ENCODE peak calls at places on chromosomes 2 and 18, in nine cellular contexts. U, K, J, X, O, N, Y, T and Z are unnamed samples. For H3K9me3, the result is how much of the 10 kb centered on the place peaks cover.

GRCh38 chr2:39528701-39529100 is 91.6 kb upstream of the MAP4K3 start:
- DNase-seq in T (no peak), O (no peak), X (no peak), U (no peak), N (no peak), K (no peak), J (no peak), Y (no peak), Z (no peak)

GRCh38 chr2:215652432-215652831 is 216.6 kb upstream of the FN1 start:
- DNase-seq in U (no peak), Y (no peak), K (no peak), X (no peak), J (no peak), T (no peak), N (no peak), O (no peak), Z (no peak)

GRCh38 chr2:212777020-212777491 is 238.5 kb upstream of the ERBB4 start:
- DNase-seq in U (no peak), Y (no peak), O (no peak), K (peak), X (no peak), T (no peak), J (no peak), N (no peak), Z (no peak)

GRCh38 chr2:75379811-75380210 is 180.5 kb upstream of the TACR1 start:
- DNase-seq in T (no peak), N (no peak), O (no peak), U (no peak), X (no peak), Y (no peak), J (no peak), K (peak), Z (no peak)

GRCh38 chr2:130391058-130391871 is 35.4 kb downstream of the PTPN18 start:
- DNase-seq in T (peak), Y (peak), X (no peak), K (peak), O (peak), J (peak), N (peak), U (peak), Z (peak)

GRCh38 chr2:205885492-205886099 is 200.4 kb downstream of the INO80D start:
- DNase-seq in X (peak), N (peak), T (peak), Y (no peak), U (peak), J (peak), O (peak), K (peak), Z (peak)

GRCh38 chr2:169799555-169799954 is 884 bp downstream of the SSB start:
- DNase-seq in K (no peak), X (no peak), Y (no peak), J (no peak), T (no peak), N (no peak), O (no peak), U (no peak), Z (no peak)

GRCh38 chr2:204691911-204692510 is 146.7 kb downstream of the PARD3B start:
- DNase-seq in J (peak), O (peak), Y (no peak), N (peak), X (no peak), U (peak), K (peak), T (peak), Z (no peak)

GRCh38 chr18:43692291-43692690 is 415.0 kb upstream of the SYT4 start:
- DNase-seq in U (no peak), J (no peak), N (no peak), O (no peak), K (no peak), X (no peak), T (no peak), Y (no peak), Z (no peak)

GRCh38 chr2:98859323-98859722 is 76.7 kb downstream of the CRACDL start:
- DNase-seq in U (no peak), T (no peak), O (no peak), K (no peak), X (no peak), Y (no peak), N (no peak), J (no peak), Z (no peak)
- H3K9me3 ChIP-seq in U (under half), T (under half), O (half or more), K (under half), X (under half), Y (under half), N (under half), J (under half), Z (under half)

DNA sequence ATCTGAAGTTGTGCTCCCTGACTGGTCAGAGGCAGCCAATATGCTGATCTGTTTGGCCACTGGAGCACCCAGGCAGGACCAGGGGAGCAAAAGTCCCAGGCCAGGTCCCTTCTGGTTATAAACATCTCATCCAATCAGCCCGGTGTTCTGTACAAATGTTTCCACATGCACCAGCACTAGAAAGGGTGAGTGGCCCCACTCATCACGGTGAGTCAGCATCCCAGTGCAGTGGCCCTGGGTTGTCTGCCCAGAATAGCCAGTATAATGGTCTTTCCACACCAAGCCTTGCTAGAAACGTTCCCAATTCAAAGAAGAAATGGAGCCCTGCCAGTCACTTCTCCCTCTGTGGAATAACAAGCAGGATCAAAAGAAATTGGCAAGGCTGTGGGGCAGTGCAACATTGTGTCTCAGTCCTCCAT is 175.0 kb downstream of the SEPTIN10 start:
- DNase-seq in K (peak), T (no peak), J (no peak), X (no peak), Y (no peak), O (no peak), U (no peak), N (no peak), Z (no peak)
- H3K9me3 ChIP-seq in K (under half), T (under half), J (under half), X (under half), Y (under half), O (under half), U (under half), N (under half), Z (under half)

DNA sequence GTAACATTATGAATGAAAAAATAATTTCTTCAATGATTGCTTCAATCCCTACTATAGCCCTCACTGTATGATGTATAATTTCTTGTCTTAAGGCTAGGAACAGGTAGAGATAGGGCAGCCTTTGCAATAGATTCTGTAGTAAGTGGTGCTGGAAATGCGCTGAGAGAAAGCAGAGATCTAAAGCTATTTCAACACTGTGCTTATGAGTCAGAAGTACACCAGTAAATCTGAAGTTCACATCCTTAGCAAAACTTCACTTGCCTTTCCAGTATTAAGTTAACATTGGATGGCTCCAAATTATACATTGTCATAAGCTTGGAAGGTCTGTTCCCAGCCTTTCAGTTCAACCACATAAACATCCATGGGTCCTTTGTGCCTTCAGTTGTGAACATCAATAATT is 178.2 kb upstream of the EPHA4 start:
- DNase-seq in Y (no peak), T (no peak), N (no peak), O (no peak), K (no peak), J (no peak), X (no peak), U (no peak), Z (no peak)
- H3K9me3 ChIP-seq in Y (under half), T (under half), N (under half), O (under half), K (under half), J (under half), X (under half), U (under half), Z (under half)

GRCh38 chr18:76750269-76750668 is 72.1 kb upstream of the ZNF236 start:
- DNase-seq in Y (no peak), T (no peak), N (no peak), X (no peak), J (no peak), U (no peak), K (no peak), O (no peak), Z (no peak)
- H3K9me3 ChIP-seq in Y (under half), T (under half), N (under half), X (under half), J (half or more), U (under half), K (under half), O (under half), Z (under half)

DNA sequence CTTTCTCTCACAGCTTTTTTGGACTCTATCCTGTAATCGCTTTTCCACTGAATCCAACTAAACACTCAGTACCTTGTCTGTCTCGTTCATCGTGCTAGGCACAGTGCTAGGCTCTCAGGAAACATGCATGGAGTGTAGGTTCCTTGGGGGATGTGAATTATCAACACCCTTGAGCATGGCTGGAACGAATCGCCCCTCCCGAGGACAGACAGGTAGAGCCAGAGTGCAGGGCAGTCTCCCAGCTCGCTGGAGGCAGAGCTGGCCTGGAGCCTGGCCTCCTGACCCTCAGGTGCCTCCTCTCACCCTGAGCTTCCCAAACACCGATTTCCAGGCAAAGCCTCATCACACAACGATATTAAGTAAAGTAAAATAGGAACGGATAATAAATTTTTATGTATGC is 90.4 kb downstream of the MSH2 start:
- DNase-seq in U (no peak), T (no peak), J (no peak), O (no peak), K (no peak), X (no peak), N (no peak), Y (no peak), Z (no peak)
- H3K9me3 ChIP-seq in U (under half), T (under half), J (under half), O (under half), K (under half), X (under half), N (under half), Y (under half), Z (under half)

GRCh38 chr2:117169036-117169765 is 645.3 kb upstream of the DDX18 start:
- DNase-seq in K (no peak), U (no peak), T (no peak), N (no peak), Y (no peak), J (no peak), O (no peak), X (no peak), Z (no peak)

DNA sequence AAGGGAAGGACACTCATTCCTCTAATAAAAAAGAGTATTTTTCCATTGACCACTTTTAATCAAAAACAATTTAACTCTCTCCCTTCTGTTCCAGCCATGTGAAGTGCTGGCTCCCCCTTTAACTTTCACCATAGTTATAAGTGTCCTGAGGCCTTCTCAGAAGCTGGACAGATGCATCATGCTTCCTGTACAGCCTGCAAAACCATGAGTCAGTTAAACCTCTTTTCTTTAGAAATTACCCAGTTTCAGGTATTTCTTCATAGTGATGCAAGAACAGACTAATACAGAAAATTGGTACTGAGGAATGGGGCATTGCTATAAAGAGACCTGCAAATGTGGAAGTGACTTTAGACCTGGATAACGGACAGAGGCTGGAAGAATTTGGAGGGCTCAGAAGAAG is 643.6 kb upstream of the DDX18 start:
- DNase-seq in Y (no peak), U (no peak), J (no peak), N (no peak), T (no peak), K (no peak), X (no peak), O (no peak), Z (no peak)
- H3K9me3 ChIP-seq in Y (under half), U (under half), J (under half), N (under half), T (under half), K (under half), X (under half), O (under half), Z (under half)